ENCODE peak calls at places on chromosomes 4 and X, in five cellular contexts. One of them, this sample, is unnamed.

GRCh38 chr4:93749351-93749761 is 79.2 kb upstream of the ATOH1 start:
- DNase-seq in body of pancreas: no peak
- DNase-seq in CD8-positive, alpha-beta memory T cell: no peak
- DNase-seq in HepG2: no peak
- DNase-seq in ascending aorta: no peak
- DNase-seq in this sample: no peak

GRCh38 chrX:130296743-130297142 is 28.0 kb upstream of the ZNF280C start:
- DNase-seq in body of pancreas: no peak
- DNase-seq in CD8-positive, alpha-beta memory T cell: no peak
- DNase-seq in HepG2: no peak
- DNase-seq in ascending aorta: no peak
- DNase-seq in this sample: no peak

GRCh38 chr4:73620115-73620792 is at the start of gene RASSF6:
- DNase-seq in body of pancreas: peak; percentile 92
- DNase-seq in CD8-positive, alpha-beta memory T cell: no peak
- DNase-seq in HepG2: no peak
- DNase-seq in ascending aorta: no peak
- DNase-seq in this sample: no peak

GRCh38 chr4:174764105-174764729 is 64.8 kb downstream of the GLRA3 start:
- DNase-seq in body of pancreas: no peak
- DNase-seq in CD8-positive, alpha-beta memory T cell: no peak
- DNase-seq in HepG2: peak; percentile 29
- DNase-seq in ascending aorta: no peak
- DNase-seq in this sample: no peak

GRCh38 chr4:109094061-109094460 is 208.4 kb downstream of the COL25A1 start:
- DNase-seq in body of pancreas: no peak
- DNase-seq in CD8-positive, alpha-beta memory T cell: no peak
- DNase-seq in HepG2: no peak
- DNase-seq in ascending aorta: no peak
- DNase-seq in this sample: no peak

GRCh38 chr4:142645478-142646108 is 200.5 kb downstream of the INPP4B start:
- DNase-seq in body of pancreas: no peak
- DNase-seq in CD8-positive, alpha-beta memory T cell: no peak
- DNase-seq in HepG2: no peak
- DNase-seq in ascending aorta: no peak
- DNase-seq in this sample: no peak

GRCh38 chr4:3821580-3822229 is 55.5 kb downstream of the ADRA2C start:
- DNase-seq in body of pancreas: no peak
- DNase-seq in CD8-positive, alpha-beta memory T cell: no peak
- DNase-seq in HepG2: no peak
- DNase-seq in ascending aorta: no peak
- DNase-seq in this sample: no peak

GRCh38 chrX:12741416-12741815 is 49.8 kb upstream of the PRPS2 start:
- DNase-seq in body of pancreas: no peak
- DNase-seq in CD8-positive, alpha-beta memory T cell: no peak
- DNase-seq in HepG2: no peak
- DNase-seq in ascending aorta: no peak
- DNase-seq in this sample: no peak

GRCh38 chrX:125998432-125998831 is 167.7 kb downstream of the DCAF12L2 start:
- DNase-seq in body of pancreas: no peak
- DNase-seq in CD8-positive, alpha-beta memory T cell: no peak
- DNase-seq in HepG2: no peak
- DNase-seq in ascending aorta: no peak
- DNase-seq in this sample: no peak

GRCh38 chr4:1154523-1155182 is 17.7 kb downstream of the SPON2 start:
- DNase-seq in body of pancreas: peak; percentile 88
- DNase-seq in CD8-positive, alpha-beta memory T cell: no peak
- DNase-seq in HepG2: no peak
- DNase-seq in ascending aorta: peak; percentile 67
- DNase-seq in this sample: no peak

GRCh38 chr4:138939960-138940359 is 75.6 kb upstream of the NOCT start:
- DNase-seq in body of pancreas: no peak
- DNase-seq in CD8-positive, alpha-beta memory T cell: no peak
- DNase-seq in HepG2: peak; percentile 83
- DNase-seq in ascending aorta: no peak
- DNase-seq in this sample: no peak

GRCh38 chr4:24104173-24104572 is 214.3 kb upstream of the PPARGC1A start:
- DNase-seq in body of pancreas: no peak
- DNase-seq in CD8-positive, alpha-beta memory T cell: no peak
- DNase-seq in HepG2: no peak
- DNase-seq in ascending aorta: no peak
- DNase-seq in this sample: no peak

GRCh38 chrX:72280210-72280882 is 3.3 kb upstream of the RPS4X start:
- DNase-seq in body of pancreas: no peak
- DNase-seq in CD8-positive, alpha-beta memory T cell: no peak
- DNase-seq in HepG2: no peak
- DNase-seq in ascending aorta: no peak
- DNase-seq in this sample: no peak

GRCh38 chr4:183876268-183876934 is 28.7 kb upstream of the STOX2 start:
- DNase-seq in body of pancreas: peak; percentile 90
- DNase-seq in CD8-positive, alpha-beta memory T cell: no peak
- DNase-seq in HepG2: no peak
- DNase-seq in ascending aorta: peak; percentile 62
- DNase-seq in this sample: no peak

GRCh38 chrX:111100191-111100590 is 4.2 kb downstream of the PAK3 start:
- DNase-seq in body of pancreas: no peak
- DNase-seq in CD8-positive, alpha-beta memory T cell: peak; percentile 24
- DNase-seq in HepG2: peak; percentile 8
- DNase-seq in ascending aorta: no peak
- DNase-seq in this sample: no peak

GRCh38 chr4:96315815-96316214 is 475.9 kb downstream of the PDHA2 start:
- DNase-seq in body of pancreas: no peak
- DNase-seq in CD8-positive, alpha-beta memory T cell: no peak
- DNase-seq in HepG2: no peak
- DNase-seq in ascending aorta: no peak
- DNase-seq in this sample: no peak

GRCh38 chrX:65837875-65838549 is 170.6 kb downstream of the MSN start:
- DNase-seq in body of pancreas: no peak
- DNase-seq in CD8-positive, alpha-beta memory T cell: no peak
- DNase-seq in HepG2: no peak
- DNase-seq in ascending aorta: no peak
- DNase-seq in this sample: no peak

GRCh38 chr4:125321709-125322362 is 7.1 kb downstream of the FAT4 start:
- DNase-seq in body of pancreas: no peak
- DNase-seq in CD8-positive, alpha-beta memory T cell: no peak
- DNase-seq in HepG2: no peak
- DNase-seq in ascending aorta: no peak
- DNase-seq in this sample: no peak

GRCh38 chrX:69562904-69563568 is 52.9 kb upstream of the EDA start:
- DNase-seq in body of pancreas: no peak
- DNase-seq in CD8-positive, alpha-beta memory T cell: no peak
- DNase-seq in HepG2: peak; percentile 36
- DNase-seq in ascending aorta: no peak
- DNase-seq in this sample: no peak

GRCh38 chrX:140034916-140035315 is 69.6 kb upstream of the CXorf66 start:
- DNase-seq in body of pancreas: no peak
- DNase-seq in CD8-positive, alpha-beta memory T cell: no peak
- DNase-seq in HepG2: no peak
- DNase-seq in ascending aorta: no peak
- DNase-seq in this sample: no peak

GRCh38 chr4:16626945-16627344 is 271.5 kb downstream of the LDB2 start:
- DNase-seq in body of pancreas: peak; percentile 16
- DNase-seq in CD8-positive, alpha-beta memory T cell: no peak
- DNase-seq in HepG2: no peak
- DNase-seq in ascending aorta: no peak
- DNase-seq in this sample: no peak

GRCh38 chr4:92104506-92104905 is 199.3 kb upstream of the GRID2 start:
- DNase-seq in body of pancreas: no peak
- DNase-seq in CD8-positive, alpha-beta memory T cell: no peak
- DNase-seq in HepG2: no peak
- DNase-seq in ascending aorta: no peak
- DNase-seq in this sample: no peak

GRCh38 chrX:13689519-13690211 is 737 bp downstream of the RAB9A start:
- DNase-seq in body of pancreas: no peak
- DNase-seq in CD8-positive, alpha-beta memory T cell: no peak
- DNase-seq in HepG2: no peak
- DNase-seq in ascending aorta: no peak
- DNase-seq in this sample: no peak

GRCh38 chr4:122633211-122633610 is 12.3 kb upstream of the IL21 start:
- DNase-seq in body of pancreas: no peak
- DNase-seq in CD8-positive, alpha-beta memory T cell: no peak
- DNase-seq in HepG2: no peak
- DNase-seq in ascending aorta: no peak
- DNase-seq in this sample: no peak

GRCh38 chr4:31083451-31083850 is 363.3 kb downstream of the PCDH7 start:
- DNase-seq in body of pancreas: no peak
- DNase-seq in CD8-positive, alpha-beta memory T cell: no peak
- DNase-seq in HepG2: no peak
- DNase-seq in ascending aorta: no peak
- DNase-seq in this sample: no peak

GRCh38 chr4:105061136-105061696 is 85.5 kb upstream of the TET2 start:
- DNase-seq in body of pancreas: peak; percentile 40
- DNase-seq in CD8-positive, alpha-beta memory T cell: no peak
- DNase-seq in HepG2: peak; percentile 2
- DNase-seq in ascending aorta: no peak
- DNase-seq in this sample: peak; percentile 1

DNA sequence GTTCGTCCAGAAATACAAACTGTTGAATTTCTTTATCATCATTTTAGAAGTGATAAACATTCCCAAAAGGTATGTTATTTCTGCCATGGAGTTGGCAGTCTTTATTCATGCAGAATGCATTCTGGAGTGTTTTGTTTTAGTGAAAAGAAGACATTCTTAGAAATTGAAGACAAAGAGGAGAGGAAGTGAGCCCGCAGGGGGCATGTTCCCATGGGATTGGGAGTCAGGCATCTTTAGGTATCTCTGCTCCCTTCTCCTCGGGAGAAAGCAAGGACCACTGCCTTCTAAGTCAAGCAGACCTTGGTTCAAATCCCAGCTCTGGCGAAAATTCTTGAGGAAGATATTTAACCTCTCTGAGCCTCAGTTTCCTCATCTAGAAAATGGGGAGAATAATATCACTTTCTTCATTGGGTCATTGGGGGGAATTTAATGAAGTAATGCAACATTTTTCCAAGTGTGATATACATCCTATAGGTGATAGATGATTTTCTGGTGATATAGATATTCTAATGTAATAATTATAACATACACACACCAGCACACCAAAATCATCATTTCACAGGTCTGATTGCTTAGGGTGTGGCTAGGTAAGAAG is 26.5 kb upstream of the CHRNA9 start:
- DNase-seq in body of pancreas: no peak
- DNase-seq in CD8-positive, alpha-beta memory T cell: no peak
- DNase-seq in HepG2: no peak
- DNase-seq in ascending aorta: no peak
- DNase-seq in this sample: no peak
- H3K27ac ChIP-seq in body of pancreas: no peak overlapping the region
- H3K27ac ChIP-seq in CD8-positive, alpha-beta memory T cell: peak overlapping the region; percentile 62
- H3K27ac ChIP-seq in HepG2: no peak overlapping the region
- H3K27ac ChIP-seq in ascending aorta: no peak overlapping the region
- H3K27ac ChIP-seq in this sample: peak overlapping the region; percentile 21

GRCh38 chrX:39728852-39729587 is 368.7 kb downstream of the BCOR start:
- DNase-seq in body of pancreas: no peak
- DNase-seq in CD8-positive, alpha-beta memory T cell: no peak
- DNase-seq in HepG2: no peak
- DNase-seq in ascending aorta: no peak
- DNase-seq in this sample: no peak

GRCh38 chrX:39730671-39731389 is 366.9 kb downstream of the BCOR start:
- DNase-seq in body of pancreas: peak; percentile 77
- DNase-seq in CD8-positive, alpha-beta memory T cell: peak; percentile 27
- DNase-seq in HepG2: peak; percentile 4
- DNase-seq in ascending aorta: peak; percentile 50
- DNase-seq in this sample: no peak

GRCh38 chrX:39731390-39731680 is 366.4 kb downstream of the BCOR start:
- DNase-seq in body of pancreas: no peak
- DNase-seq in CD8-positive, alpha-beta memory T cell: no peak
- DNase-seq in HepG2: no peak
- DNase-seq in ascending aorta: no peak
- DNase-seq in this sample: no peak

GRCh38 chrX:39731735-39732134 is 366.0 kb downstream of the BCOR start:
- DNase-seq in body of pancreas: no peak
- DNase-seq in CD8-positive, alpha-beta memory T cell: no peak
- DNase-seq in HepG2: no peak
- DNase-seq in ascending aorta: no peak
- DNase-seq in this sample: no peak

GRCh38 chrX:39729834-39730670 is 367.7 kb downstream of the BCOR start:
- DNase-seq in body of pancreas: no peak
- DNase-seq in CD8-positive, alpha-beta memory T cell: no peak
- DNase-seq in HepG2: no peak
- DNase-seq in ascending aorta: no peak
- DNase-seq in this sample: no peak
- H3K27ac ChIP-seq in body of pancreas: no peak overlapping the region
- H3K27ac ChIP-seq in CD8-positive, alpha-beta memory T cell: no peak overlapping the region
- H3K27ac ChIP-seq in HepG2: no peak overlapping the region
- H3K27ac ChIP-seq in ascending aorta: peak overlapping the region; percentile 15
- H3K27ac ChIP-seq in this sample: no peak overlapping the region

DNA sequence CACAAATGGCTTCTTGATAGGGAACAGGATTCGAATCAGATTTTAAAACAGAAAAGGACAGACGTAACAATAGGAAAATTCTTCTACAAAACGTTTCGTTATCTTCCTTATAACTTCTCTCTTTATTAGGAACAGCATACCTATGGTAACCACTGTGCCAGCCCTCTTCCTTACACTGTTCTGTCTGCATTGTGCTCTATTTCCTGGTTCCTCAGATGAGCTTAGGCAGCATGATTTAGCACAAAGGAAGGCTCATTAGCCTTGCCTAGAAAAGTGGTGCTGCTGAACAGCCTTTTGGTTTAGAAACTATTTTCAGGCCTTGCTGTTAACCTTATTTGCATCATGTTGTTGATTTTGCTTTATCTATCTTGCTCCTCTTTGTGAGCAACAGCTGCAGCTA is 70.0 kb upstream of the NRK start:
- DNase-seq in body of pancreas: no peak
- DNase-seq in CD8-positive, alpha-beta memory T cell: no peak
- DNase-seq in HepG2: no peak
- DNase-seq in ascending aorta: no peak
- DNase-seq in this sample: no peak
- H3K27ac ChIP-seq in body of pancreas: no peak overlapping the region
- H3K27ac ChIP-seq in CD8-positive, alpha-beta memory T cell: no peak overlapping the region
- H3K27ac ChIP-seq in HepG2: no peak overlapping the region
- H3K27ac ChIP-seq in ascending aorta: no peak overlapping the region
- H3K27ac ChIP-seq in this sample: no peak overlapping the region

DNA sequence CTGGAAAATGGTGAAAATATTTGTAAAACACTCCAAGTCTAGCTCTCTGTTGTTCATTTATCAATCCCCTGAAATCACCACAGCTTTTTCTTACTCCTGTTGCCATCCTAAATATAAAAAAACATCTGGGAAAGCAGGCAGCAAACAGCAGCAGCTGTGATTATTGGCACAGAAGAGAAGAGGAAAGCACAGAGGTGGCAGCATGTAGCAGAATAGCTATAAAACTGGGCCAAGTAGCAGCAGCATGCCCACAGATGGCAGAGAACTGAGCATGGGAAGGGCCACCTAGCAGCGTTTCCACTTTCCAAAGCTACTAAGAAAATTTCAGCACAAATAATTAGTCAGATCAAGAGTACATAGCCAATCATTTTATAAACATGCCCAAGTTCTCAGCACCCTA is 307.2 kb downstream of the SLC7A11 start:
- DNase-seq in body of pancreas: no peak
- DNase-seq in CD8-positive, alpha-beta memory T cell: no peak
- DNase-seq in HepG2: no peak
- DNase-seq in ascending aorta: no peak
- DNase-seq in this sample: no peak
- H3K27ac ChIP-seq in body of pancreas: no peak overlapping the region
- H3K27ac ChIP-seq in CD8-positive, alpha-beta memory T cell: no peak overlapping the region
- H3K27ac ChIP-seq in HepG2: no peak overlapping the region
- H3K27ac ChIP-seq in ascending aorta: no peak overlapping the region
- H3K27ac ChIP-seq in this sample: no peak overlapping the region